ENCODE peak calls at places on chromosomes 11 and 22, in nine cellular contexts. O is C1 segment of cervical spinal cord; J is cardiac muscle cell; C is upper lobe of right lung; V is endothelial cell of umbilical vein; Q is stimulated activated CD8-positive, alpha-beta memory T cell treated with anti-CD3 and anti-CD28 coated beads, Interleukin-4, amount 100 ng/mL, for 48 hours; F is psoas muscle; Z is AG04450; B is GM19239. S is an unnamed sample.

GRCh38 chr22:41300661-41301060 is 664 bp upstream of the ZC3H7B start:
- DNase-seq in O (no peak), J (no peak), C (no peak), V (no peak), Q (no peak), F (no peak), Z (no peak), B (no peak), S (no peak)

GRCh38 chr11:123268118-123268517 is 73.1 kb upstream of the CLMP start:
- DNase-seq in O (no peak), J (no peak), C (no peak), V (no peak), Q (no peak), F (no peak), Z (no peak), B (no peak), S (no peak)

GRCh38 chr11:33930317-33931021 is 38.6 kb upstream of the LMO2 start:
- DNase-seq in O (peak; percentile 6), J (peak; percentile 89), C (no peak), V (peak; percentile 98), Q (no peak), F (peak; percentile 15), Z (no peak), B (no peak), S (no peak)

GRCh38 chr11:134261626-134262488 is 8.5 kb downstream of the ACAD8 start:
- DNase-seq in O (no peak), J (peak; percentile 24), C (no peak), V (peak; percentile 19), Q (peak; percentile 45), F (no peak), Z (no peak), B (no peak), S (no peak)

GRCh38 chr11:7648264-7648663 is 25.0 kb downstream of the CYB5R2 start:
- DNase-seq in O (no peak), J (no peak), C (no peak), V (no peak), Q (no peak), F (no peak), Z (no peak), B (no peak), S (no peak)

GRCh38 chr11:73551697-73552096 is 46.2 kb downstream of the FAM168A start:
- DNase-seq in O (no peak), J (no peak), C (no peak), V (no peak), Q (no peak), F (no peak), Z (no peak), B (no peak), S (no peak)

GRCh38 chr11:21405403-21405802 is 736.0 kb downstream of the NELL1 start:
- DNase-seq in O (no peak), J (no peak), C (no peak), V (no peak), Q (no peak), F (no peak), Z (no peak), B (no peak), S (no peak)

GRCh38 chr22:36223504-36223903 is 15.8 kb downstream of the APOL2 start:
- DNase-seq in O (no peak), J (no peak), C (no peak), V (no peak), Q (no peak), F (peak; percentile 54), Z (no peak), B (no peak), S (no peak)

GRCh38 chr22:27827586-27828213 is 26.1 kb upstream of the MN1 start:
- DNase-seq in O (no peak), J (no peak), C (no peak), V (no peak), Q (no peak), F (peak; percentile 37), Z (no peak), B (no peak), S (no peak)

GRCh38 chr22:24450600-24450999 is 23.2 kb downstream of the ADORA2A start:
- DNase-seq in O (no peak), J (peak; percentile 28), C (no peak), V (peak; percentile 83), Q (no peak), F (no peak), Z (no peak), B (no peak), S (no peak)

GRCh38 chr11:104526006-104526405 is 362.1 kb upstream of the PDGFD start:
- DNase-seq in O (no peak), J (peak; percentile 14), C (no peak), V (no peak), Q (no peak), F (no peak), Z (no peak), B (no peak), S (no peak)

GRCh38 chr11:132186193-132186592 is 815.8 kb downstream of the NTM start:
- DNase-seq in O (no peak), J (no peak), C (no peak), V (no peak), Q (no peak), F (no peak), Z (no peak), B (no peak), S (no peak)

GRCh38 chr11:114272311-114272710 is 23.9 kb upstream of the NNMT start:
- DNase-seq in O (no peak), J (no peak), C (no peak), V (no peak), Q (no peak), F (no peak), Z (no peak), B (no peak), S (no peak)

GRCh38 chr11:18972336-18972735 is 33.1 kb upstream of the MRGPRX1 start:
- DNase-seq in O (no peak), J (no peak), C (no peak), V (no peak), Q (no peak), F (no peak), Z (no peak), B (no peak), S (no peak)

GRCh38 chr22:33598821-33599220 is 321.5 kb downstream of the LARGE1 start:
- DNase-seq in O (no peak), J (no peak), C (no peak), V (no peak), Q (no peak), F (no peak), Z (no peak), B (no peak), S (no peak)

GRCh38 chr22:43550024-43550620 is 138.3 kb downstream of the MPPED1 start:
- DNase-seq in O (no peak), J (no peak), C (no peak), V (no peak), Q (no peak), F (no peak), Z (no peak), B (no peak), S (no peak)

GRCh38 chr11:44309483-44310197 is at the start of gene ALX4:
- DNase-seq in O (no peak), J (peak; percentile 34), C (no peak), V (no peak), Q (peak; percentile 54), F (no peak), Z (no peak), B (no peak), S (no peak)

GRCh38 chr11:120869516-120870011 is 154.3 kb upstream of the TBCEL start:
- DNase-seq in O (no peak), J (no peak), C (no peak), V (no peak), Q (no peak), F (no peak), Z (no peak), B (peak; percentile 17), S (no peak)

GRCh38 chr11:8604078-8604723 is 10.2 kb upstream of the STK33 start:
- DNase-seq in O (no peak), J (peak; percentile 100), C (peak; percentile 77), V (peak; percentile 53), Q (peak; percentile 67), F (peak; percentile 60), Z (peak; percentile 100), B (peak; percentile 31), S (no peak)

GRCh38 chr22:23565288-23565941 is 14.7 kb downstream of the IGLL1 start:
- DNase-seq in O (no peak), J (peak; percentile 8), C (no peak), V (no peak), Q (no peak), F (no peak), Z (no peak), B (no peak), S (no peak)

GRCh38 chr11:72777755-72778278 is 16.0 kb downstream of the STARD10 start:
- DNase-seq in O (no peak), J (no peak), C (no peak), V (no peak), Q (no peak), F (no peak), Z (no peak), B (no peak), S (no peak)

GRCh38 chr11:10413268-10413667 is 41.8 kb upstream of the AMPD3 start:
- DNase-seq in O (peak; percentile 39), J (peak; percentile 26), C (no peak), V (peak; percentile 20), Q (no peak), F (no peak), Z (no peak), B (no peak), S (peak; percentile 48)

GRCh38 chr11:72578991-72579815 is 95.0 kb downstream of the PDE2A start:
- DNase-seq in O (no peak), J (no peak), C (peak; percentile 52), V (no peak), Q (no peak), F (no peak), Z (no peak), B (no peak), S (no peak)

GRCh38 chr22:23402275-23403151 is 177.6 kb downstream of the IGLL1 start:
- DNase-seq in O (peak; percentile 2), J (peak; percentile 75), C (peak; percentile 86), V (peak; percentile 39), Q (peak; percentile 70), F (peak; percentile 47), Z (no peak), B (peak; percentile 86), S (no peak)

GRCh38 chr11:126499124-126499752 is 143.8 kb downstream of the ST3GAL4 start:
- DNase-seq in O (no peak), J (no peak), C (peak; percentile 7), V (no peak), Q (no peak), F (no peak), Z (no peak), B (no peak), S (no peak)

GRCh38 chr11:114202011-114202609 is 94.1 kb upstream of the NNMT start:
- DNase-seq in O (no peak), J (no peak), C (no peak), V (peak; percentile 38), Q (no peak), F (no peak), Z (no peak), B (no peak), S (no peak)

GRCh38 chr11:2746401-2747230 is 46.8 kb upstream of the KCNQ1OT1 start:
- DNase-seq in O (no peak), J (no peak), C (peak; percentile 43), V (no peak), Q (no peak), F (no peak), Z (no peak), B (no peak), S (no peak)

GRCh38 chr11:1230456-1231395 is 7.9 kb downstream of the MUC5B start:
- DNase-seq in O (no peak), J (no peak), C (peak; percentile 65), V (no peak), Q (no peak), F (peak; percentile 15), Z (no peak), B (no peak), S (no peak)

GRCh38 chr11:12235549-12235944 is 125.2 kb downstream of the MICAL2 start:
- DNase-seq in O (no peak), J (peak; percentile 43), C (no peak), V (no peak), Q (peak; percentile 49), F (no peak), Z (no peak), B (no peak), S (no peak)

GRCh38 chr22:42343551-42344081 is 73.2 kb upstream of the TCF20 start:
- DNase-seq in O (peak; percentile 18), J (no peak), C (no peak), V (no peak), Q (no peak), F (no peak), Z (no peak), B (no peak), S (no peak)

GRCh38 chr22:29298641-29299040 is 7.8 kb upstream of the GAS2L1 start:
- DNase-seq in O (no peak), J (no peak), C (no peak), V (no peak), Q (no peak), F (no peak), Z (no peak), B (no peak), S (no peak)